ENCODE peak calls at places on chromosomes 2 and 18, in eight cellular contexts. R is left ventricle myocardium inferior, Z is tibial nerve, W is ovary, O is choroid plexus epithelial cell, V is fibroblast of lung, C is neural progenitor cell, I is activated B cell treated with CpG ODN at 0.5 μM for 24 hours. S is an unnamed sample.

GRCh38 chr2:46942891-46943626 is 27.5 kb upstream of the MCFD2 start:
- DNase-seq in Z (no peak), I (no peak), R (no peak), O (no peak), W (no peak), V (no peak), C (no peak), S (no peak)

GRCh38 chr2:1538663-1539062 is 125.4 kb downstream of the TPO start:
- DNase-seq in R (no peak), I (no peak), O (peak), W (no peak), Z (no peak), V (peak), C (peak), S (no peak)

GRCh38 chr2:37635359-37636208 is 35.9 kb downstream of the CDC42EP3 start:
- DNase-seq in W (no peak), C (no peak), V (peak), O (peak), R (no peak), Z (peak), I (peak), S (peak)

GRCh38 chr2:185279999-185280398 is 458.6 kb upstream of the FSIP2 start:
- DNase-seq in Z (no peak), V (peak), C (no peak), I (no peak), R (no peak), W (no peak), O (peak), S (no peak)

GRCh38 chr2:26197516-26197915 is 24.6 kb downstream of the GAREM2 start:
- DNase-seq in R (no peak), O (no peak), I (no peak), V (no peak), C (no peak), Z (no peak), W (no peak), S (no peak)

GRCh38 chr2:21451418-21451817 is 327.6 kb downstream of the TDRD15 start:
- DNase-seq in W (no peak), I (no peak), Z (no peak), C (no peak), V (no peak), R (no peak), O (peak), S (no peak)

GRCh38 chr18:59570101-59570875 is 126.9 kb downstream of the CCBE1 start:
- DNase-seq in Z (no peak), W (no peak), C (peak), I (no peak), V (no peak), O (no peak), R (no peak), S (no peak)

GRCh38 chr2:8457092-8457481 is 224.8 kb upstream of the ID2 start:
- DNase-seq in R (no peak), W (no peak), V (no peak), I (no peak), C (no peak), O (no peak), Z (no peak), S (no peak)

GRCh38 chr18:70337139-70337972 is 48.5 kb downstream of the SOCS6 start:
- DNase-seq in R (no peak), Z (no peak), C (peak), I (no peak), W (no peak), O (peak), V (peak), S (peak)

GRCh38 chr2:233820766-233821105 is 33.6 kb downstream of the HJURP start:
- DNase-seq in R (no peak), V (no peak), I (no peak), Z (no peak), C (no peak), O (no peak), W (no peak), S (no peak)

GRCh38 chr2:149000168-149000938 is 38.1 kb upstream of the LYPD6B start:
- DNase-seq in W (no peak), Z (no peak), I (no peak), C (no peak), V (no peak), R (no peak), O (no peak), S (no peak)

GRCh38 chr2:203817147-203817546 is 50.4 kb upstream of the CTLA4 start:
- DNase-seq in C (no peak), I (no peak), Z (no peak), R (no peak), W (no peak), O (no peak), V (no peak), S (no peak)

GRCh38 chr2:198337368-198337767 is 533.0 kb downstream of the PLCL1 start:
- DNase-seq in O (no peak), Z (no peak), C (peak), I (no peak), W (no peak), V (no peak), R (no peak), S (no peak)
- TF ChIP-seq CTCF in O (no peak), Z (no peak), C (no peak), I (no peak), W (no peak), V (no peak), R (no peak), S (no peak)

DNA sequence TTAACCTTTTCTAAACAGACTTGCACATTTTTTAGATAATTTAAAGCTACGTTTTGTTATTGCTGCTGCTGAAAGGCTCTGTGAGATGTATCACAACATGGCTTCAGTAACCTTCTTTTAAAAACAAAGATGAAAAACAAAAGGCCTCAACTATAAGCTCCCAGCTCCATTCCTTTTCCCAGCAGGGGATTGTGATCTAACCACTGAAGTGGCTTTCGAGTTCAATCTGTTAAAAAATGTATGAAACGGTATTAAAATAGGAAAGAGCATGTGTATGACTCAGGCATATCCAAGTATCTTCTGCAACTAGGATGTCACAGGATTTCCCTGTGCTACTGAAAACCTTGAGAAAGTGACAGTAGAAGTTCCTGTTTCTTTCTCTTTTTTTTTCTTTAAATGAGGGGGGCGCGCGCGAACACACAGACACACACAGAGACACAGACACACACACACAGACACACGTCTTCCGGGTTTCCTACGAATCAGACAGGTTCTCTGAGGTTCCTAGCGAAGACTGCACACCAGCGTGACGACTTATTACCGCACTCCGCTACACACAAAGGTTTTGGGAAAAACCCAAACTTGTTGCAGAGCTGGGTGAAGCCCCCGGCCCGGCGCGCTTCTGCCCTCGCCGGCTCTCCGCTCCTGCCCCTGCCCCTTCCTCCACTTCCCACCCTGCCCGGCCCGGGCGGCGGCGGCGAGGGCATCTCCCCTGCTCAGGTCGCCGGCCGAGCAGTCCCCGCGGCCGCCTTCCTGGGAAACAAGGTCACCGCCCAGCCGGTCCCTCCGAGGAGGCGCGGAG is 86.8 kb downstream of the RBMS1 start:
- DNase-seq in I (peak), O (peak), W (peak), C (peak), Z (peak), V (peak), R (peak), S (peak)
- TF ChIP-seq CTCF in I (no peak), O (no peak), W (no peak), C (no peak), Z (no peak), V (no peak), R (no peak), S (no peak)

DNA sequence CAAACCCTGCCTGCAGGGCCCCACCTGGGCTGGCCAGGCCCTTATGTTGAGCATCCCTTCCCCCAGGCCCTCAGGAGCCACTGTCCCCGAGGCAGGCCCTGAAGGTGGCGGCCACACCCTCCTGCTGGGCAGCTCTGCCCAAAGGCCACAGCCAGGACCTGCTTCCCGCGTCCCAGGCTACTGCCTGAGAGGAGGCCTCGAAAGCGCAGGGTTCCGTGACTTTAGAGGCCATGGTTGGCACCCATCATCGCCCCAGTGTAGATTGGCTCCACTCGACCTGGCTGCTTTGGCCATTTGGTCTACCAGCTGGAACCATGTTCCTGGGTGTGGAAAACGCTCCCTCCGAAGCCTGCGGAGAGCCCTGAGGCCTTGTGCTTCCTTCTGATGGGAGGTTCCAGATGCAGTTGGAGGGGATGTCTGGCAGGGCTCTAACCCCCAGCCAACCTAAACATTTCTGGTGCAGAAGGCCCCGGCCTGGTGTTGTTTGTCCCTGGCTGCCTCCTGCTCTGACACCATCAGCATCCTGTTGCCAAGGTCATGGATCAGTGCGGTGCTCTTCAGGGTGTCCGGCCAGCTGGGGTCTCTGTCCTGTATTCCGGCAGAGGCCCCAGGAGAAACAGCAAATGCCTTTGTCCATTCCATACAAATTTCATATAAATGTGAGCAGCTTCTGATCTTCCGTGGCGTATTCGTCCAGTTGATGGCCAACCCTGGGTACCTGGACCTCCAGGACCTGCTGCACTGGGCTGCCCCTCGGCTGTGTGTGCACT is 14.7 kb downstream of the CAPN10 start:
- DNase-seq in C (no peak), I (no peak), V (no peak), W (peak), O (no peak), R (no peak), Z (no peak), S (peak)
- TF ChIP-seq CTCF in C (no peak), I (no peak), V (no peak), W (no peak), O (no peak), R (no peak), Z (no peak), S (no peak)

GRCh38 chr2:85868837-85869236 is 20.0 kb downstream of the ST3GAL5 start:
- DNase-seq in O (no peak), V (no peak), I (no peak), R (no peak), W (no peak), C (no peak), Z (no peak), S (no peak)

GRCh38 chr2:85875613-85876012 is 13.2 kb downstream of the ST3GAL5 start:
- DNase-seq in O (no peak), W (no peak), C (no peak), V (no peak), R (no peak), Z (no peak), I (no peak), S (no peak)

GRCh38 chr2:85872536-85873161 is 16.1 kb downstream of the ST3GAL5 start:
- DNase-seq in W (no peak), Z (no peak), O (no peak), C (peak), I (no peak), V (no peak), R (no peak), S (no peak)

GRCh38 chr2:85871494-85872164 is 17.2 kb downstream of the ST3GAL5 start:
- DNase-seq in O (no peak), W (no peak), C (no peak), Z (no peak), R (no peak), I (no peak), V (no peak), S (no peak)

DNA sequence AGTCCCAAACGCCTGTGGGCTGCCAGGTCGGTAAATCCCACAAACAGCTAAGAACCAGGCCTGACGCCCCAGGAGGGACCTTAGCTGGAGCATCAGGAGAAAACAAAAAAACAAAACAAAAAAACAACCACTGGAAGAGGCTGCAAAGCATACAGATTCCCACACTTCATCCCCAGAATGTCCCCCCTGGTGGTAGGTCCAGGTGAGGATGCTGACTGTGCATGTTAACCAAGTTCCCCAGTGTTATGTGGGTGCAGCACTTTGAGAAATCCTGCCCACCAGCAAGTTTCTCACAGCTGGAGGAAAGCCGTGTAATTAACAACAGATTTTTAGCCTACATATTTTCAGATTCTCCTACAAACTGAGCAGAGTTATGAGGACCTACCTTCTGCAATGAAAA is 15.1 kb downstream of the ST3GAL5 start:
- DNase-seq in V (no peak), I (no peak), W (no peak), O (no peak), C (no peak), R (no peak), Z (no peak), S (no peak)
- TF ChIP-seq CTCF in V (no peak), I (no peak), W (no peak), O (peak), C (peak), R (peak), Z (no peak), S (peak)

GRCh38 chr2:11482473-11483031 is 16.6 kb upstream of the E2F6 start:
- DNase-seq in I (no peak), O (no peak), V (no peak), Z (no peak), W (peak), R (peak), C (peak), S (no peak)
- TF ChIP-seq CTCF in I (no peak), O (no peak), V (no peak), Z (peak), W (no peak), R (no peak), C (peak), S (no peak)

GRCh38 chr18:29436459-29436858 is 1259.5 kb upstream of the CDH2 start:
- DNase-seq in Z (no peak), R (no peak), C (no peak), O (no peak), W (no peak), V (no peak), I (no peak), S (no peak)
- TF ChIP-seq CTCF in Z (no peak), R (no peak), C (peak), O (peak), W (no peak), V (no peak), I (no peak), S (no peak)

DNA sequence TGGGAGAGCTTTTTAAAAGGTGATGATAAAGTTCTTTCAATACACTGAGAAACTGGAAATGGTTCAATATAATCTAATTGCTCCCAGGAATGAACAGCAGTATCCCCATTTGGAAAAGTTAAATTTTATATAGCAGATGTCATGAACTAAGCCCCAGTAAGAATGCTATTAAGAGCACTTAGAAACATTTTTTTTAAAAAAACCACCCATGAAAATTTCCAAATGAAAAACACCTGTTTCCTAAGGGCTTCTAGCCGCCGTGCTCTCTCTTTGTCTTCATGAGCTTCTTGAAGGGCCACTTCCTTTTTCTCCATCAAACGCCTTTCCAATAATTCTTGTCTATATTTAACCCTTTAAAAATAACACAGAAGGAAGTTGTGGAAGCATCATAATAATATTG is 77.0 kb downstream of the UPP2 start:
- DNase-seq in R (no peak), C (no peak), I (no peak), W (no peak), O (no peak), Z (no peak), V (no peak), S (no peak)
- TF ChIP-seq CTCF in R (no peak), C (no peak), I (no peak), W (no peak), O (no peak), Z (no peak), V (no peak), S (no peak)

DNA sequence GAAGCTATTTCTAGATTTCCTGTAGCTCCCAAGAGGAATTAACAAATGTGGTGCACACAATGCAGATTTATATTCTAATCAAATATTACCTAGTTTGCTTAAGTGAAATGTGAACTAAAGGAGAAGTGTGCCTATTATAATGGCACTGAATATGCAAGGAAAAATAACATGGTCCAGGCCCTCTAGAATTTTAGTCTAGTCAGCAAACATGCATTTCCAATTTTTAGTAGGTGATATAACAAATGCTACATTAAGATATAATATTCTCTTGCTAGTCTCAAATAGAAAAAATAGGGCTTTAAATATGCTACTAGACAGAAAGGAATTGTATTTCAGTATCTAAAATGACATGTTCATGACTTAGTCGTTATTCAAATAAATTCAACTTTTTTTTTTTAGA is 689.5 kb downstream of the TMEM182 start:
- DNase-seq in O (no peak), R (no peak), Z (no peak), W (no peak), C (no peak), V (no peak), I (no peak), S (no peak)
- TF ChIP-seq CTCF in O (no peak), R (no peak), Z (no peak), W (no peak), C (no peak), V (no peak), I (no peak), S (no peak)

GRCh38 chr2:201795608-201796477 is 10.5 kb upstream of the CDK15 start:
- DNase-seq in C (peak), W (peak), Z (no peak), I (no peak), R (no peak), O (peak), V (peak), S (no peak)
- TF ChIP-seq CTCF in C (peak), W (peak), Z (peak), I (no peak), R (peak), O (peak), V (peak), S (peak)